ENCODE peak calls at places on chromosome 16, in nine cellular contexts. Q is hippocampal formation; T is Daoy; A is mesendoderm; J is T-helper 2 cell treated with Interferon-gamma antibody and Interleukin-4, amounts not matched to agents 5 μg/mL and 100 μg/mL, for 36 hours; U is nephron progenitor cell; B is GM04504; P is cardiac fibroblast; L is T1000. W is an unnamed sample.

GRCh38 chr16:58384437-58385055 is 7.7 kb upstream of the GINS3 start:
- DNase-seq in P (no peak), B (no peak), J (no peak), L (no peak), Q (no peak), A (no peak), T (no peak), U (no peak), W (no peak)

GRCh38 chr16:67926181-67926742 is 5.4 kb downstream of the CTRL start:
- DNase-seq in L (no peak), U (no peak), A (peak; percentile 36), J (no peak), Q (no peak), B (no peak), T (peak; percentile 50), P (peak; percentile 63), W (no peak)

GRCh38 chr16:66484453-66485213 is 57.5 kb downstream of the BEAN1 start:
- DNase-seq in B (no peak), L (no peak), P (no peak), U (no peak), J (no peak), A (no peak), T (no peak), Q (no peak), W (no peak)

GRCh38 chr16:17784073-17784472 is 313.3 kb upstream of the XYLT1 start:
- DNase-seq in L (no peak), J (no peak), U (peak; percentile 52), B (no peak), A (peak; percentile 70), T (peak; percentile 1), Q (no peak), P (peak; percentile 49), W (no peak)

GRCh38 chr16:66522816-66523590 is 26.9 kb downstream of the TK2 start:
- DNase-seq in P (no peak), B (no peak), A (no peak), J (no peak), T (no peak), Q (no peak), L (no peak), U (no peak), W (no peak)

GRCh38 chr16:53434436-53435065 is at the start of gene RBL2:
- DNase-seq in T (peak; percentile 85), Q (peak; percentile 81), A (peak; percentile 76), J (peak; percentile 82), B (no peak), U (peak; percentile 79), L (peak; percentile 14), P (peak; percentile 40), W (peak; percentile 78)

GRCh38 chr16:5059386-5060072 is 6.2 kb downstream of the C16orf89 start:
- DNase-seq in A (peak; percentile 77), L (no peak), B (no peak), P (no peak), U (no peak), Q (no peak), J (no peak), T (no peak), W (no peak)

GRCh38 chr16:28118636-28119035 is 55.1 kb upstream of the GSG1L start:
- DNase-seq in T (no peak), A (no peak), Q (no peak), U (no peak), B (no peak), J (no peak), P (no peak), L (no peak), W (no peak)

GRCh38 chr16:23504453-23505179 is 5.7 kb downstream of the GGA2 start:
- DNase-seq in U (no peak), T (peak; percentile 93), B (peak; percentile 88), A (peak; percentile 87), P (peak; percentile 95), Q (peak; percentile 14), J (peak; percentile 89), L (peak; percentile 65), W (peak; percentile 52)

GRCh38 chr16:54340531-54340930 is 53.9 kb upstream of the IRX3 start:
- DNase-seq in B (no peak), J (no peak), P (no peak), T (no peak), A (no peak), L (no peak), U (no peak), Q (no peak), W (no peak)

GRCh38 chr16:72380283-72380682 is 208.3 kb upstream of the PMFBP1 start:
- DNase-seq in A (peak; percentile 94), B (no peak), J (no peak), P (peak; percentile 38), Q (no peak), T (no peak), L (no peak), U (no peak), W (no peak)

GRCh38 chr16:80344570-80344969 is 196.2 kb upstream of the DYNLRB2 start:
- DNase-seq in J (no peak), U (no peak), Q (no peak), A (no peak), P (no peak), B (no peak), T (no peak), L (no peak), W (no peak)

GRCh38 chr16:75385507-75386152 is 47.7 kb downstream of the CFDP1 start:
- DNase-seq in J (no peak), P (peak; percentile 94), B (peak; percentile 69), A (peak; percentile 64), U (no peak), L (no peak), T (peak; percentile 63), Q (no peak), W (no peak)

GRCh38 chr16:4273858-4274291 is 1.1 kb upstream of the TFAP4 start:
- DNase-seq in Q (peak; percentile 54), A (peak; percentile 85), B (no peak), P (peak; percentile 47), L (no peak), T (peak; percentile 62), U (peak; percentile 57), J (no peak), W (no peak)

GRCh38 chr16:67842509-67843342 is 606 bp downstream of the THAP11 start:
- DNase-seq in L (no peak), U (peak; percentile 65), B (no peak), P (peak; percentile 53), T (peak; percentile 61), J (peak; percentile 51), Q (peak; percentile 67), A (peak; percentile 84), W (peak; percentile 61)

W was measured in CD8-positive, alpha-beta T cell.